ENCODE peak calls at places on chromosomes 7 and 10, in four cellular contexts. W is esophagus muscularis mucosa, U is psoas muscle, O is body of pancreas. A is an unnamed sample.

GRCh38 chr10:122682522-122682921 is 17.1 kb downstream of the C10orf120 start:
- DNase-seq in O (no peak), W (no peak), U (no peak), A (no peak)

GRCh38 chr7:91668217-91668616 is 212.3 kb downstream of the MTERF1 start:
- DNase-seq in W (no peak), U (no peak), O (no peak), A (no peak)

GRCh38 chr7:135914346-135914745 is 62.8 kb downstream of the MTPN start:
- DNase-seq in U (no peak), W (peak; percentile 50), O (no peak), A (peak; percentile 12)

GRCh38 chr10:26448706-26449435 is 10.7 kb downstream of the APBB1IP start:
- DNase-seq in O (no peak), W (peak; percentile 81), U (no peak), A (no peak)

GRCh38 chr7:7719235-7719634 is 828 bp upstream of the RPA3 start:
- DNase-seq in U (no peak), O (peak; percentile 25), W (no peak), A (peak; percentile 96)

GRCh38 chr7:94190599-94191061 is 186.5 kb upstream of the BET1 start:
- DNase-seq in U (no peak), W (no peak), O (no peak), A (peak; percentile 66)

GRCh38 chr7:99393363-99394187 is 14.8 kb downstream of the PDAP1 start:
- DNase-seq in W (no peak), O (no peak), U (no peak), A (no peak)

GRCh38 chr7:38669965-38670520 is 38.9 kb upstream of the AMPH start:
- DNase-seq in U (no peak), W (no peak), O (no peak), A (no peak)

GRCh38 chr7:156746891-156747290 is 106.3 kb downstream of the RNF32 start:
- DNase-seq in W (no peak), U (no peak), O (no peak), A (peak; percentile 23)

GRCh38 chr7:139543801-139544603 is 20.5 kb downstream of the CLEC2L start:
- DNase-seq in W (no peak), O (no peak), U (no peak), A (no peak)
- H3K27ac ChIP-seq in W (no peak overlapping the region), O (no peak overlapping the region), U (no peak overlapping the region), A (no peak overlapping the region)

DNA sequence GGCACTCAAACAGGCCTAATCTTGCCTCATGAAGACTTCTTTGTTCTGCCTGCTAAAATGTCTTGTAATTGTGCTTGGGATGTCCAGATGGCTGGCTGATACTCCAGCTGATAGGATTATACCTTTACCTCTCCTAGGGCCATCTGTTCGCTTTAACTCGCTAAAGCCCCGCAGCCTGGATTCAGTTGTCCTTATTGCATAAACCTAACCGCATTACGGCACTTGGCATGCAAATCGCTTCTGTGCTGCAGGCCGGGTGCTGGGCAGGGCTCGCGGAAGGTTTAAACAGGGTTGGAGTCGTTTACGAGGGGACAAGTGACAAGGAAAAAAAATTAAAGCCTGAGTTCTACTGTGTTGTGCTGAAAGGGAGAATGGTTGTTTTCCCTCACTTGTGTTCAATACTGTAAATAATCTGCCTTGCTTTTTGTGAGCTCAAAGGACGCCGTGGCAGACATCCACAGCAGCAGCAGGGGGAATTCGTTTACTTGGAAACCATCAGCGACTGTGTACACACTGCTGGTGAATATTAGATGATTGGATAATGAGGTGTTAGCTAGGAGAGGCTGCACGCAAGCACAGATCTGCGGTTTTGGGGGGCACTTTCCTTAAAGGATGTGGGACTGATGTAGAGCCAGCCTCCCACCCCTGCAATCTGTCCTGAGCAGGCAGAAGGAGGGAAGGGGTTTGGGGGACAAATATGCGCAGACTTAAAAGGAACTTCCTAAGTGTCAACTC is 93.0 kb downstream of the EBF3 start:
- DNase-seq in W (no peak), U (no peak), O (no peak), A (peak; percentile 0)
- H3K27ac ChIP-seq in W (no peak overlapping the region), U (peak overlapping the region; percentile 3), O (no peak overlapping the region), A (no peak overlapping the region)

GRCh38 chr10:49177391-49178355 is 10.5 kb downstream of the TMEM273 start:
- DNase-seq in O (no peak), W (peak; percentile 80), U (peak; percentile 54), A (peak; percentile 62)
- H3K27ac ChIP-seq in O (no peak overlapping the region), W (peak overlapping the region; percentile 57), U (peak overlapping the region; percentile 71), A (no peak overlapping the region)

GRCh38 chr7:101216001-101216859 is 1.2 kb downstream of the PLOD3 start:
- DNase-seq in O (no peak), U (no peak), W (no peak), A (no peak)

GRCh38 chr7:101217388-101218235 is at the start of the genes PLOD3 and ZNHIT1:
- DNase-seq in W (peak; percentile 99), U (peak; percentile 98), O (peak; percentile 99), A (peak; percentile 96)

GRCh38 chr7:101216860-101217387 is 457 bp downstream of the PLOD3 start:
- DNase-seq in O (no peak), U (no peak), W (no peak), A (peak; percentile 16)

GRCh38 chr7:101220295-101220694 is 2.3 kb downstream of the ZNHIT1 start:
- DNase-seq in U (no peak), O (no peak), W (no peak), A (no peak)

GRCh38 chr7:101218236-101219130 is 518 bp downstream of the ZNHIT1 start:
- DNase-seq in U (no peak), O (no peak), W (no peak), A (no peak)
- H3K27ac ChIP-seq in U (peak overlapping the region; percentile 88), O (peak overlapping the region; percentile 92), W (peak overlapping the region; percentile 94), A (peak overlapping the region; percentile 89)

DNA sequence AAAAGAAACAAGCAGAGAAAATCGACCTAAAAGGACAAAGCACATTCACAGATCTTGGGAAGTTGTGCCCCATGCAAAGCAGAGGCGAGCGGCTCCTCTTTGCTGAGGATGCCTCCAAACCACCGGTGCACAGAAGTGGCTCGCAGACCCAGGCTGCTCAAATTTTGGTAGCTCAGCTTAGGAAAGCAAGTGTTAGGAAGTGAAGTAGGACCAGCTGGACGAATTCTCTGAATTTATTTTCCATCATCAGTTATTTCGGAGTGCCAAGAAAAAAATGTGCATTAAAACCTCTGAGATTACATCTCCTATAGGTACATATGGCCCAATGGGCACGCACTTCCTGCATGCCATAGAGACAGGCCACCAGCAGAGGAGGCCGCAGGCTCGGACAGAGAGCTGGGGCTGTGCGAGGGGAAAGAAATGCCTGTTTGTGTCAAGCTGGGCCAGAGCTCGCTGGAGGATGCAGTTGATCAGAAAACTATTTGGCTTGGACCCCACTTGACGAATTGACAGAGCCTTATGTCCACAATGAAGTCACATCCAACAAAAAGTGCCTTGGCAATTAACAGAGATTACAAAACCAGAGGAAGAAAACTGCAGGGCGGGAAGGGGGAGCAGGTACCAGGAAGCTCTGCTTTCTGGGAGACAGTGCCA is 122.3 kb upstream of the LYZL2 start:
- DNase-seq in U (peak; percentile 81), W (no peak), O (no peak), A (no peak)
- H3K27ac ChIP-seq in U (no peak overlapping the region), W (peak overlapping the region; percentile 44), O (no peak overlapping the region), A (no peak overlapping the region)

GRCh38 chr7:78221961-78222751 is 423.6 kb downstream of the PHTF2 start:
- DNase-seq in W (no peak), O (no peak), U (no peak), A (no peak)

GRCh38 chr7:78226059-78226658 is 427.6 kb downstream of the PHTF2 start:
- DNase-seq in U (no peak), W (no peak), O (peak; percentile 51), A (peak; percentile 1)

GRCh38 chr7:78225534-78225933 is 427.0 kb downstream of the PHTF2 start:
- DNase-seq in W (no peak), O (no peak), U (no peak), A (no peak)

GRCh38 chr7:78223598-78223997 is 425.0 kb downstream of the PHTF2 start:
- DNase-seq in U (no peak), W (no peak), O (no peak), A (no peak)

GRCh38 chr7:78224923-78225322 is 426.4 kb downstream of the PHTF2 start:
- DNase-seq in O (no peak), U (no peak), W (no peak), A (no peak)
- H3K27ac ChIP-seq in O (no peak overlapping the region), U (no peak overlapping the region), W (no peak overlapping the region), A (no peak overlapping the region)

A was measured in mammary epithelial cell.